ENCODE peak calls at places on chromosomes 1 and 21, in four cellular contexts. E, S, G and X are unnamed samples. For H3K4me1 and H3K9me3, the result is how much of the 10 kb centered on the place peaks cover.

GRCh38 chr1:155514582-155515187 is 47.9 kb downstream of the ASH1L start:
- DNase-seq in S (peak), E (no peak), G (no peak), X (no peak)

GRCh38 chr1:15189692-15190321 is 36.3 kb downstream of the TMEM51 start:
- DNase-seq in S (no peak), G (no peak), E (no peak), X (no peak)

GRCh38 chr1:221204055-221204833 is 325.0 kb downstream of the HLX start:
- DNase-seq in E (no peak), G (no peak), S (no peak), X (no peak)

GRCh38 chr21:45269861-45270260 is 17.8 kb downstream of the POFUT2 start:
- DNase-seq in E (no peak), G (peak), S (no peak), X (no peak)

GRCh38 chr21:39386194-39386593 is 37.3 kb upstream of the HMGN1 start:
- DNase-seq in G (no peak), E (peak), S (no peak), X (no peak)

GRCh38 chr1:176829261-176829976 is 335.1 kb downstream of the ASTN1 start:
- DNase-seq in E (no peak), S (no peak), G (no peak), X (no peak)

GRCh38 chr1:192973988-192974387 is 85.2 kb downstream of the UCHL5 start:
- DNase-seq in S (no peak), G (no peak), E (no peak), X (no peak)

GRCh38 chr1:198497326-198498220 is 42.9 kb downstream of the ATP6V1G3 start:
- DNase-seq in E (no peak), S (no peak), G (no peak), X (no peak)

GRCh38 chr1:198699167-198700015 is 60.6 kb downstream of the PTPRC start:
- DNase-seq in E (peak), S (peak), G (no peak), X (peak)

GRCh38 chr1:55311057-55311631 is 96.0 kb upstream of the USP24 start:
- DNase-seq in G (no peak), E (no peak), S (no peak), X (no peak)

GRCh38 chr1:218693584-218693983 is 348.4 kb downstream of the TGFB2 start:
- DNase-seq in G (no peak), S (no peak), E (no peak), X (no peak)

GRCh38 chr1:156656779-156657160 is 14.9 kb downstream of the BCAN start:
- DNase-seq in G (no peak), E (no peak), S (peak), X (no peak)

GRCh38 chr1:212699104-212699838 is 369 bp downstream of the BATF3 start:
- DNase-seq in S (peak), G (no peak), E (peak), X (peak)

GRCh38 chr1:28887835-28888682 is 26.3 kb upstream of the EPB41 start:
- DNase-seq in S (no peak), G (no peak), E (peak), X (no peak)

GRCh38 chr1:14778882-14779594 is 180.6 kb downstream of the KAZN start:
- DNase-seq in S (no peak), E (peak), G (no peak), X (no peak)

GRCh38 chr21:32403201-32403701 is 9.3 kb upstream of the EVA1C start:
- DNase-seq in S (peak), E (peak), G (no peak), X (peak)

GRCh38 chr1:184624626-184625025 is 130.0 kb downstream of the EDEM3 start:
- DNase-seq in S (no peak), E (no peak), G (no peak), X (no peak)

GRCh38 chr1:43549921-43550597 is 19.4 kb downstream of the PTPRF start:
- DNase-seq in S (no peak), E (peak), G (peak), X (no peak)

GRCh38 chr1:171160181-171160580 is 24.9 kb upstream of the FMO2 start:
- DNase-seq in E (no peak), S (no peak), G (no peak), X (no peak)

GRCh38 chr1:175572932-175573871 is 170.2 kb downstream of the TNR start:
- DNase-seq in G (peak), E (peak), S (no peak), X (no peak)

GRCh38 chr1:54318415-54318814 is 87.8 kb downstream of the SSBP3 start:
- DNase-seq in S (no peak), G (no peak), E (no peak), X (no peak)

GRCh38 chr1:24108334-24109165 is 3.4 kb downstream of the MYOM3 start:
- DNase-seq in S (no peak), E (no peak), G (no peak), X (no peak)

GRCh38 chr1:17525996-17526686 is 13.4 kb upstream of the ARHGEF10L start:
- DNase-seq in E (no peak), S (no peak), G (no peak), X (no peak)

GRCh38 chr1:17523487-17524029 is 15.9 kb upstream of the ARHGEF10L start:
- DNase-seq in G (no peak), S (no peak), E (no peak), X (no peak)

GRCh38 chr1:17527036-17527914 is 12.2 kb upstream of the ARHGEF10L start:
- DNase-seq in S (no peak), G (no peak), E (no peak), X (no peak)

GRCh38 chr1:17521946-17522612 is 17.4 kb upstream of the ARHGEF10L start:
- DNase-seq in G (no peak), E (no peak), S (no peak), X (no peak)

DNA sequence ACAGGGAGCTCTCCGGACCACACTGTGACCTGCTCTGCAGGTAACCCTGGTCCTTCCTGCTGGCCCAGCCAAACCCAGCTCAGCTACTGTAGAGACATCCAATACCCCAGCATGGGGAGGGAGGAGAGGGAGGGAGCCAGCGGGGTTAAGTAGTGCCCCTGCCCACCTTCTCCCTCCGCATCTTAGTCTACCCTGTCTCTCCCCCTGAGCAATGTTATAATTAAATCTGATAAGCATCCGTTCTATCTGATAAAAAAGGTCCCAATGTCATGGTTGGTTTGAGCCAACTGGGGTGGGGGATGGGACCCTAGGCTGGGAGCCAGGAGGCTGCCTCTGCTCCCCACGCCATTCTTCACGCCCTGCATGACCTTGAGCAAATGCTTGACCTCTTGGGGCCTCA is 14.4 kb upstream of the ARHGEF10L start:
- DNase-seq in E (no peak), G (no peak), S (no peak), X (no peak)
- H3K4me1 ChIP-seq in E (under half), G (under half), S (under half), X (under half)

DNA sequence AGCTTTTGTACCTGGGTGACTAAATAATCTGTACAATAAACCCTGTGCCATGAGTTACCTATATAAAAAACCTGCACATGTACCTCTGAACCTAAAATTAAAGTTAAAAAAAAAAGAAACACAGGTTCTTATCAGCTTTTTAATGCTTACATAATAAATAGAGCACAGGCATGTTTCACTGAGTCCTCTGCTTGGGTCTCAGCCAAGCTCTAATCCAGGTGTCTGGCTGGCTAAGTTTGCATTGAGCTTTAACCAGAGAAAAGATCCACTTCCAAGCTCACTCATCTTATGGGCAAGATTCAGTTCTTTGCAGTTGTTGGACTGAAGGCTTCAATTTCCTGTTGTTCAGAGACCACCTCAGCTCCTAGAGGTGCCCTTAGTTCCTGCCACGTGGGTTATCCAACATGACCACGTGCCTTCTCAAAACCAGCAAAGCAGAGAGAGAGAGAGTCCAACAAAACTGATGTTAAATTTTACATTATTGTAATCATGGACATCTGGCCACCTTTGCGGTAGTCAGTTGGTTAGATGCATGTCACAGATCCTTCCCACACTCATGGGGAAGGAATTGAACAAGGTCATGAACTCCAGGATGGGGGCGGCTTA is 68.2 kb upstream of the TMPRSS2 start:
- DNase-seq in S (no peak), G (no peak), E (no peak), X (no peak)
- H3K9me3 ChIP-seq in S (under half), G (under half), E (under half), X (under half)

GRCh38 chr1:111602974-111603373 is 16.6 kb upstream of the RAP1A start:
- DNase-seq in S (no peak), G (no peak), E (no peak), X (no peak)

GRCh38 chr1:111603979-111604378 is 15.6 kb upstream of the RAP1A start:
- DNase-seq in G (no peak), S (peak), E (no peak), X (peak)

GRCh38 chr1:111600295-111600694 is 19.3 kb upstream of the RAP1A start:
- DNase-seq in G (no peak), S (no peak), E (no peak), X (no peak)

GRCh38 chr1:111600886-111601386 is 18.7 kb upstream of the RAP1A start:
- DNase-seq in E (no peak), G (no peak), S (no peak), X (no peak)

DNA sequence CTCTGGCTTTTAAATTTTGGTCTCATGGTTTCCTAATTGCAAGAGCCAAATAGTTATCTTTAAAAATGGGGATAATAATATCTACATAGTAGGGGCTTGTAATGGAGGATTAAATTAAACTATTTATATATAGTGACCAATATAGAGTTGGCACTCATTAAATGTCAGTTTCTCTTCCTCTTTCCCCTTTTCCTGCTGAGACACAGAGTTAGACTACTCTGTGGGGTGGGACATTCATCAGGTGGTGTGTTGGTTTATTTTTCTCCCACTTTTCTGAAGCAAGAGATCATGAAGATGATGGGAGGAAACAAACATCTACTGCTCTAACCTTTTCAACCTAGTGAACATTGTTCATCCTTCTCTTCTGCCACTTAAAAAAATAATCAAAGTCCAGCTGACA is 17.3 kb upstream of the RAP1A start:
- DNase-seq in E (no peak), S (no peak), G (no peak), X (no peak)
- H3K27ac ChIP-seq in E (no peak), S (no peak), G (no peak), X (no peak)

GRCh38 chr1:245336149-245336983 is 181.6 kb downstream of the KIF26B start:
- DNase-seq in G (no peak), S (no peak), E (no peak), X (no peak)

GRCh38 chr1:245341738-245342137 is 187.0 kb downstream of the KIF26B start:
- DNase-seq in E (no peak), S (no peak), G (no peak), X (no peak)

GRCh38 chr1:245338485-245338877 is 183.7 kb downstream of the KIF26B start:
- DNase-seq in E (no peak), S (no peak), G (no peak), X (no peak)

GRCh38 chr1:245334827-245335490 is 180.2 kb downstream of the KIF26B start:
- DNase-seq in G (no peak), E (no peak), S (no peak), X (no peak)

DNA sequence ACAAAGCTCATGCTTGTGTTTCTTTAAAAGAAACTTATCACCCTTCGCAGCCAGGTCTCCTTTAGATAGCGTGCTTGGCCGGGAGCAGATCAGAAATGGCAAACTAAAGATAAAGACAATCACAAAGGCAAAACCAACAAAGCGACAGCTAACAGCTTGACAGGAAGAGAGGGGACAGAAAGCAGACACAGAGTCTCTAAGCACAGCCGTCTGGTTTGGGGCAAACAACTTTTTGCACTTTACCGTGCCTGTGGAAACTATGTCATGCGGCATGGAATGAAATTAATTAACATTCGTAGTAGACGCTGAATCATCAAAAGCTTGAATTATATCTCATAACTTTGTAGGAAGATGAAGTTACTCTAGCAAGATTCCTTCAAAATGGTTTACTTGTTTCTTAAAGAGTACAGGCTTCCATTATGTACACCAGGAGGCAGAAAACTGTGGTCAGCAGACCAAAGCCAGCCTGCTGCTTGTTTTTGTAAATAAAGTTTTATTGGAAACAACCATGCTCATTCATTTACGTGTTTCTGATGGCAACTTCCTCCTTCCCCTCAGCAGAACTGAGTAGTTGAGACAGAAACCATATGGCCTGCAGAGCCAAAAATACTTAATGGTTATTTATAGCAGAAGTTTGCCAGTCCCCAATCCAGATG is 183.2 kb downstream of the KIF26B start:
- DNase-seq in E (no peak), S (no peak), G (no peak), X (no peak)
- H3K4me1 ChIP-seq in E (under half), S (under half), G (under half), X (under half)

DNA sequence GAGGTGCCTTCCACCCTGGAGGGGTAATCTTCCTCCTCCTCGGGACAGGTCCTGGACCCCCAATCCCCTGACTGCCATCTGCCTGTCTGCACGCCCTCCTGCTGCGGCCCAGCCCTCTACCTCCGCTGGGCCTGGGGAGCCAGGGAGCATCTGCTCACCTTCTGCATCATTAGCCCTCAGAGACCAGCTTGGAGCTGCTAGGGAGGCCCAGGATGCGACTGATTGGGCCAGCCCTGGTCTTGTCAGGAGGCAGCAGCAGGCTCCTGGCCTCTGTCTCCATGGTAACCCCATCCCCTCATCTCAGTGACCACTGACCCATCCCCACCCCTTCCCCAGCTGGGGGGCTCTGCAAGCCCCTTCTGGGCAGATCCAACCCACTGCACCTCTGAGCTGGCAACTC is 37.8 kb downstream of the NKAIN1 start:
- DNase-seq in S (no peak), G (no peak), E (no peak), X (no peak)
- H3K9me3 ChIP-seq in S (under half), G (under half), E (under half), X (under half)

GRCh38 chr1:222465211-222466041 is 82.5 kb downstream of the HHIPL2 start:
- DNase-seq in E (peak), G (peak), S (peak), X (peak)

GRCh38 chr1:222462598-222462997 is 85.3 kb downstream of the HHIPL2 start:
- DNase-seq in G (no peak), S (no peak), E (no peak), X (no peak)

GRCh38 chr1:222463059-222463730 is 84.7 kb downstream of the HHIPL2 start:
- DNase-seq in E (no peak), G (no peak), S (no peak), X (no peak)

GRCh38 chr1:222464841-222465210 is 83.1 kb downstream of the HHIPL2 start:
- DNase-seq in S (peak), E (peak), G (no peak), X (peak)

DNA sequence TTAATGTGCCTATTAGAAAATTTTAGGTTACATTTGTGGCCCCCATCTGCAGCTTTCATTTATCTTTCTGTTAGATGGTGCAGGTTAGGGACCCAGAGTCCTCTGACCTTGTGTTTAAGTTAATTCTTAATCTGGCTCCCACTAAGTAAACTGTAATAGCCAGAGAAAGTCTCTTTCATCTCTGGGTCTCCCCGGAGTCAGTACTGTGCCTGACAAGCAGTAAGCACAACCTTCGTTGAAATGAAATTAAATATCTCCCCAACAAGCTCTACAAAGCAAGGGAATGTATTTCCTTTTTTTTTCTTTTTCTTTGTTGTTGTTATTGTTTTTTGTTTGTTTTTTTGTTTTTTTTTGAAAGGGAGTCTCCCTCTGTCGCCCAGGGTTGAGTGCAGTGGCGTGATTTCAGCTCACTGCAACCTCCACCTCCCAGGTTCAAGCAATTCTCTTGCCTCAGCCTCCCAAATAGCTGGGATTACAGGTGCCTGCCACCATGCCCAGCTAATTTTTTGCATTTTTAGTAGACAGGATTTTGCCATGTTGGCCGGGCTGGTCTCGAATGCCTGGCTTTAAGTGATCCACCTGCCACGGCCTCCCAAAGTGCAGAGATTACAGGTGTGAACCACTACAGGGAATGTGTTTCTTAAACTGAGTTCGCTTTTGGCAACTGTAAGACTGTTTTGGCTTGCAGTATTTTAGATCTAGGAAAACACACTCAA is 81.6 kb downstream of the HHIPL2 start:
- DNase-seq in G (no peak), S (no peak), E (no peak), X (no peak)
- H3K27ac ChIP-seq in G (no peak), S (no peak), E (peak), X (no peak)